ENCODE peak calls at places on chromosomes 11 and 22, in seven cellular contexts. P is K562, T is lung, A is upper lobe of right lung, L is aorta, G is mesenchymal stem cell, K is A673. J is an unnamed sample. For H3K4me1 and H3K36me3, the result is how much of the 10 kb centered on the place peaks cover.

GRCh38 chr11:117884994-117885393 is 8.5 kb upstream of the FXYD6 start:
- DNase-seq in K (no peak), P (no peak), G (peak), L (no peak), T (no peak), A (no peak), J (no peak)

GRCh38 chr11:17486666-17487065 is 10.0 kb upstream of the ABCC8 start:
- DNase-seq in L (no peak), K (no peak), P (no peak), G (no peak), T (no peak), A (no peak), J (no peak)

GRCh38 chr11:92739020-92739419 is 230.4 kb upstream of the MTNR1B start:
- DNase-seq in A (no peak), G (no peak), P (no peak), K (peak), T (no peak), L (no peak), J (no peak)

GRCh38 chr11:96215094-96215782 is 127.8 kb downstream of the MAML2 start:
- DNase-seq in P (peak), A (no peak), T (no peak), L (no peak), G (peak), K (no peak), J (no peak)

GRCh38 chr22:26483043-26483438 is 542 bp downstream of the HPS4 start:
- DNase-seq in P (no peak), T (no peak), L (no peak), G (no peak), K (no peak), A (no peak), J (no peak)

GRCh38 chr22:42959472-42960145 is 55.3 kb downstream of the PACSIN2 start:
- DNase-seq in P (peak), K (peak), A (no peak), T (peak), G (peak), L (peak), J (no peak)

GRCh38 chr22:47148956-47149748 is 386.7 kb downstream of the TBC1D22A start:
- DNase-seq in P (no peak), T (no peak), A (no peak), L (no peak), K (no peak), G (no peak), J (no peak)

GRCh38 chr22:31223786-31224191 is 11.7 kb downstream of the LIMK2 start:
- DNase-seq in A (no peak), P (no peak), G (no peak), T (no peak), K (no peak), L (no peak), J (no peak)

GRCh38 chr11:68181719-68182451 is 31.2 kb downstream of the KMT5B start:
- DNase-seq in K (no peak), G (peak), P (no peak), L (no peak), T (no peak), A (no peak), J (no peak)

GRCh38 chr11:129364143-129364654 is 11.4 kb upstream of the BARX2 start:
- DNase-seq in L (peak), P (peak), K (peak), T (peak), G (peak), A (peak), J (peak)

GRCh38 chr11:986270-986951 is 50.1 kb downstream of the MUC6 start:
- DNase-seq in T (peak), G (no peak), P (no peak), A (peak), K (no peak), L (no peak), J (no peak)

GRCh38 chr11:69949327-69949726 is 128.8 kb upstream of the ANO1 start:
- DNase-seq in L (peak), G (peak), P (peak), A (peak), K (no peak), T (no peak), J (no peak)

GRCh38 chr11:112096194-112096593 is 9.5 kb downstream of the SDHD start:
- DNase-seq in P (no peak), A (no peak), T (no peak), K (no peak), G (no peak), L (no peak), J (no peak)

GRCh38 chr11:72446929-72447753 is 12.8 kb upstream of the CLPB start:
- DNase-seq in K (peak), T (no peak), G (peak), P (peak), A (no peak), L (no peak), J (peak)

GRCh38 chr11:617912-618682 is 2.3 kb upstream of the IRF7 start:
- DNase-seq in T (no peak), A (no peak), G (no peak), P (no peak), L (no peak), K (no peak), J (no peak)

GRCh38 chr11:41309716-41310115 is 149.7 kb downstream of the LRRC4C start:
- DNase-seq in K (no peak), L (no peak), P (no peak), G (no peak), A (no peak), T (no peak), J (no peak)

GRCh38 chr11:106306942-106307341 is 229.5 kb downstream of the AASDHPPT start:
- DNase-seq in A (no peak), K (no peak), G (no peak), T (no peak), L (no peak), P (no peak), J (no peak)

GRCh38 chr22:30667486-30668305 is at the start of gene DUSP18:
- DNase-seq in K (peak), L (peak), P (peak), G (peak), T (peak), A (peak), J (peak)

GRCh38 chr22:47083379-47083986 is 321.0 kb downstream of the TBC1D22A start:
- DNase-seq in G (no peak), A (no peak), K (no peak), L (no peak), P (no peak), T (no peak), J (no peak)

GRCh38 chr11:104531075-104531474 is 367.1 kb upstream of the PDGFD start:
- DNase-seq in G (no peak), L (no peak), T (no peak), A (no peak), P (peak), K (peak), J (peak)

GRCh38 chr11:88281317-88281712 is 56.2 kb downstream of the CTSC start:
- DNase-seq in L (no peak), T (no peak), G (no peak), P (no peak), A (no peak), K (no peak), J (no peak)

GRCh38 chr11:69909561-69910518 is 90.6 kb upstream of the FGF3 start:
- DNase-seq in A (peak), K (peak), G (no peak), L (peak), P (peak), T (no peak), J (peak)

GRCh38 chr22:26828311-26828710 is 170.9 kb downstream of the MIAT start:
- DNase-seq in A (no peak), P (no peak), G (no peak), K (no peak), L (no peak), T (no peak), J (no peak)

GRCh38 chr22:25119609-25120008 is 80.0 kb upstream of the CRYBB3 start:
- DNase-seq in L (no peak), A (no peak), P (no peak), G (no peak), T (no peak), K (no peak), J (no peak)

GRCh38 chr11:464316-464715 is 14.2 kb downstream of the PTDSS2 start:
- DNase-seq in T (no peak), G (no peak), L (no peak), A (no peak), P (no peak), K (no peak), J (no peak)

GRCh38 chr22:27801197-27801615 is 350 bp downstream of the MN1 start:
- DNase-seq in A (peak), P (peak), L (no peak), G (peak), T (no peak), K (peak), J (peak)

GRCh38 chr22:44159230-44159629 is 21.5 kb upstream of the PARVG start:
- DNase-seq in A (no peak), T (no peak), L (no peak), G (no peak), P (no peak), K (no peak), J (no peak)

DNA sequence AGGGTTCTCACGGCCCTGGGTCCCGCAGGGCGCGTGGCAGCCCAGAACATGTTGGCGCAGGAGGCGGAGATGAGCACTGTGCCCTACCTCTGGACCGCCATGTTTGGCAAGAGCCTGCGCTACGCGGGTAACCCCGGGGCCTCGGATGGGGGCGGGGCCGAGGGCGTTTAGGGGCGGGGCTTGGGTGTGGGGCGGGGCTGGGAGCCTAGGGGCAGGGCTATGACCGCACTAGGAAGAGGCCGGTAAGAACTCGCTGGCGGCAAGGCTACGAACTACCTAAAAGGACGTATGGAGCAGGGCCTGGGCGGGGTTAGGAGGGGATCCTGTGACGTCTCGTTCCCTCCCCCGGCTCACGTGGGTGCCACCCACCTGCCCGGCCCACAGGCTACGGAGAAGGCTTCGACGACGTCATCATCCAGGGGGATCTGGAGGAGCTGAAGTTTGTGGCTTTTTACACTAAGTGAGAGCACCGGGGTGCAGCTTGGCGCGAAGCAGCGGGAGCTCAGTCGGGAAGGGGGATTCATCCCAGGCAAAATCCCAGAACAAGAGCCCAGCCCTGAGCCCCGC is 2.8 kb upstream of the LZTR1 start:
- DNase-seq in L (peak), P (peak), K (peak), A (peak), T (peak), G (peak), J (no peak)
- H3K4me3 ChIP-seq in L (no peak), P (no peak), K (no peak), A (peak), T (no peak), G (peak), J (no peak)

GRCh38 chr11:29319231-29319630 is 697.6 kb downstream of the KCNA4 start:
- DNase-seq in A (no peak), K (no peak), P (no peak), G (no peak), T (no peak), L (no peak), J (no peak)
- H3K4me1 ChIP-seq in A (under half), K (under half), P (under half), G (under half), T (under half), L (under half), J (under half)

DNA sequence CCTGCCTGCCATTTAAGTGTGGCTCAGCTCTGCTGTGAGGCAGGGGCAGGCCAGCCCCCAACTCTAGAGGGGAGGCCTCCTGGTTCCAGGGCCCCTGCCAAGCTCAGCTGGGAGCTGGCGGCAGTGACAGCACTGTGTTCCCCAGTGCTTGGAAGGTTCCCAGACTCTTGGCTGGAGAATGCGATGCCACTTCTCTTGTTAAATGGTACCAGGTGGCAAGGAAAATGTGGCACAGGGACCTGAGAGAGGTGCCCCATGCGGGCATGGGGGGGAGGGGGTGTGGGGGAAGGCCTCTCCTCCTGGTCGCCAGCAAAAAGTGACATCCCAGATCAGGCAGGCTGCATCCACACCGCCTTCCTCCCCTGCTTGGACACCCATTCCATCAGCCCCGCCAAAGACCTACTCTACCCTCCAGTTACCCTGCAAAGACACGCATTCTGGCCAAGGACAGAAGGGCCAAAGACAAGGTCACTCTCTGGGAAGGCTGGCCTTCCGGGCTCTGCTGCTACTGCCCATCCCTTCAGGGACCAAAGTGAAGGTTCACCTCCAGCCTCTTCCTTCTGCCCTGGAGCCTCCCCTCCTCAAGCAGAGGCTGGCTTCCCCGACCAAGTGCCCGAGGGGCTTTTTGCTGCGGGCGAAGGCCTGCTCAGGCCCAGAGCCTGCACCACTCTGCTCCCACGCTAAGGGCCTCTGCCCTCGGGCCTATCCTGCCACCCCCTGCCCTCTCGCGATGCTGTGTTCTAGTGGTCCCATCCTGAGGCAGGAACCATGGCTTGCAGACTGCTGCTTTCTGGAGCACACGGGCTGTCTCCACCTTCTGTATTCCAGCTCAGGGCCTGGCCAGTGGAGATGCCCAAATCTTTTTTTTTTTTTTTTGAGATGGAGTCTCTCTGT is 8.7 kb upstream of the TNFRSF13C start:
- DNase-seq in P (no peak), L (peak), A (no peak), K (no peak), T (no peak), G (no peak), J (no peak)
- H3K36me3 ChIP-seq in P (under half), L (under half), A (under half), K (under half), T (under half), G (under half), J (under half)

GRCh38 chr22:22817468-22818201 is 70.0 kb upstream of the IGLL5 start:
- DNase-seq in T (no peak), L (no peak), K (no peak), P (peak), A (no peak), G (no peak), J (no peak)

GRCh38 chr22:22820626-22821025 is 67.0 kb upstream of the IGLL5 start:
- DNase-seq in K (no peak), A (no peak), G (no peak), P (no peak), L (no peak), T (no peak), J (no peak)

GRCh38 chr22:22818202-22818538 is 69.4 kb upstream of the IGLL5 start:
- DNase-seq in G (no peak), T (no peak), K (no peak), A (no peak), P (no peak), L (no peak), J (no peak)

GRCh38 chr22:22820076-22820475 is 67.5 kb upstream of the IGLL5 start:
- DNase-seq in T (no peak), A (no peak), L (no peak), G (no peak), K (no peak), P (no peak), J (no peak)

DNA sequence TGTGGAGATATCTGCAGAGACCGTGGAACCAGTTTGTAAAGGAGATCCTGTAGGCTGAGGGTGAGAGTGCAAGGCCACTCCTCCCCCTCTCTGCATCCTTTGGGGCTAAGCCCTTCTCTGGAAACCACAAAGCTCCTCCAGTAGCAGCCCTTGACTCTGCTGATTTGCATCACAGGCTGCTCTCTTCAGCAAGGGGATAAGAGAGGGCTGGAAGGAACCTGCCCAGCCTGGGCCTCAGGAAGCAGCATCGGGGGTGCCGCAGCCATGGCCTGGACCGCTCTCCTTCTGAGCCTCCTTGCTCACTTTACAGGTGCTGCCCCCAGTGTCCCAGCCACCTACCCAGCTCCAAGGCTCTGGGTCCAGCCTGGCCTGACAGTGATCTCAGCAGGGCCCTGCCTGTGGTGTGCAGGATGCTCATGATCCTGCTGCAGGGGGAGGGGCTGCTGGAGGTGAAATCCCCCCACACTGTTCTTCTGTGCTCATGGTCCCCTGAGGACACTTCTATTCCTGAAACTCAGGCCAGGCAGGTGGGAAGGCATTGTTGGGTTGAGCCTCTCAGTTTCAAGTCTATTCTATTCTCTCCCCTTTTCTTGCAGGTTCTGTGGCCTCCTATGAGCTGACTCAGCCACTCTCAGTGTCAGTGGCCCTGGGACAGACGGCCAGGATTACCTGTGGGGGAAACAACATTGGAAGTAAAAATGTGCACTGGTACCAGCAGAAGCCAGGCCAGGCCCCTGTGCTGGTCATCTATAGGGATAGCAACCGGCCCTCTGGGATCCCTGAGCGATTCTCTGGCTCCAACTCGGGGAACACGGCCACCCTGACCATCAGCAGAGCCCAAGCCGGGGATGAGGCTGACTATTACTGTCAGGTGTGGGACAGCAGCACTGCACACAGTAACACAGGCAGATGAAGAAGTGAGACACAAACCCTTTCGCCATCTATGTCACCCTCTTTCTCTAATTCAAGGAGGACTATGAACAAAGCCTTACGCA is 68.5 kb upstream of the IGLL5 start:
- DNase-seq in L (no peak), K (no peak), T (no peak), G (no peak), A (no peak), P (no peak), J (no peak)
- H3K4me3 ChIP-seq in L (no peak), K (no peak), T (no peak), G (no peak), A (no peak), P (no peak), J (no peak)

DNA sequence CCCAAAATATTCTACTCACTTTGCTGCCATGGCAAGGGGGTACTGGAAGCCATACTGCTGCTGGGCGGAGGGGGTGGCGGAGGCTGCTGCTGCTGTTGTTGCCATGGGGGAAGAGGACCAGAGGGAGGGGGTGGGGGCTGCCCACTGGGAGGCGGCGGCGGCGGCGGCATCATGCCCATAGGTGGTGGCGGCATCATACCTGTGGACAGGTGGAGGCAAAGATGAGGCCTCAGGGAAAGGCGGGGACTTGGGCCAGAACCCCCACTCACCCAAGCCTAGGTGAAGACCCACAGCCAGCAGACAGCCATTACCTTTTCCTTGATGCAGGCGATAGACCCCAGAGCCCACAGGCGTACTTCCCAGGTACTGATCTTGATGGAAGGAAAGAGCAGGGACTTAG is 7.1 kb upstream of the PYGM start:
- DNase-seq in P (no peak), G (no peak), T (no peak), L (peak), A (peak), K (no peak), J (no peak)
- H3K4me1 ChIP-seq in P (under half), G (under half), T (under half), L (under half), A (under half), K (under half), J (under half)

GRCh38 chr11:121471167-121471566 is 18.4 kb upstream of the SORL1-AS1 start:
- DNase-seq in A (no peak), T (no peak), G (no peak), K (no peak), P (no peak), L (no peak), J (no peak)
- H3K36me3 ChIP-seq in A (under half), T (under half), G (under half), K (under half), P (under half), L (under half), J (under half)